ENCODE peak calls at places on chromosomes 7 and 10, in nine cellular contexts. N is ovary, Q is transverse colon, E is A549, A is psoas muscle, G is heart left ventricle, X is fibroblast of lung, Z is breast epithelium, T is brain microvascular endothelial cell. D is an unnamed sample.

GRCh38 chr7:23183279-23184012 is 1.6 kb downstream of the NUP42 start:
- DNase-seq in Q (no peak), G (no peak), E (no peak), N (no peak), X (no peak), Z (no peak), A (no peak), T (no peak), D (no peak)

GRCh38 chr10:62990126-62990525 is 143.0 kb upstream of the NRBF2 start:
- DNase-seq in E (no peak), X (no peak), N (no peak), G (no peak), Z (no peak), Q (no peak), A (no peak), T (no peak), D (no peak)

GRCh38 chr7:26853788-26854393 is 10.5 kb downstream of the SKAP2 start:
- DNase-seq in X (peak), N (no peak), T (no peak), G (no peak), A (no peak), E (peak), Q (no peak), Z (no peak), D (no peak)

GRCh38 chr7:136956232-136956631 is 87.8 kb downstream of the CHRM2 start:
- DNase-seq in Q (no peak), N (no peak), A (no peak), G (no peak), E (no peak), Z (no peak), X (peak), T (peak), D (no peak)

GRCh38 chr7:54541941-54542618 is at the start of gene VSTM2A:
- DNase-seq in A (no peak), Z (no peak), E (no peak), T (no peak), Q (no peak), X (no peak), G (no peak), N (no peak), D (peak)

GRCh38 chr7:73991522-73992103 is 36.4 kb upstream of the ELN start:
- DNase-seq in Q (no peak), Z (no peak), A (no peak), T (no peak), N (no peak), E (no peak), X (no peak), G (no peak), D (no peak)

GRCh38 chr10:112307631-112308502 is 24.7 kb downstream of the TECTB start:
- DNase-seq in E (peak), A (no peak), N (no peak), T (peak), G (no peak), Q (peak), X (peak), Z (no peak), D (peak)

GRCh38 chr7:44979481-44980392 is 922 bp upstream of the MYO1G start:
- DNase-seq in T (no peak), E (peak), X (peak), A (no peak), G (no peak), Z (no peak), N (no peak), Q (no peak), D (peak)

GRCh38 chr7:154345093-154345492 is 292.9 kb downstream of the DPP6 start:
- DNase-seq in T (no peak), Q (no peak), E (no peak), G (no peak), N (no peak), A (no peak), X (no peak), Z (no peak), D (no peak)

GRCh38 chr7:118280319-118281012 is 56.0 kb downstream of the ANKRD7 start:
- DNase-seq in A (no peak), Q (no peak), Z (no peak), X (no peak), G (no peak), N (no peak), E (no peak), T (no peak), D (no peak)

GRCh38 chr7:142463401-142463850 is 205.6 kb upstream of the PRSS58 start:
- DNase-seq in A (no peak), Z (no peak), X (no peak), E (no peak), T (no peak), N (no peak), Q (no peak), G (no peak), D (no peak)

GRCh38 chr7:95324396-95324795 is at the start of gene PON1:
- DNase-seq in E (no peak), X (no peak), A (no peak), T (no peak), Q (no peak), Z (no peak), N (no peak), G (peak), D (no peak)

GRCh38 chr10:30413996-30414576 is 19.9 kb upstream of the MAP3K8 start:
- DNase-seq in T (peak), A (no peak), Z (no peak), E (peak), Q (no peak), N (no peak), X (peak), G (no peak), D (peak)

GRCh38 chr10:47303866-47304265 is 3.9 kb downstream of the GDF10 start:
- DNase-seq in N (no peak), Q (no peak), Z (no peak), T (no peak), A (no peak), G (no peak), X (no peak), E (no peak), D (no peak)

GRCh38 chr7:130872341-130872740 is 138.3 kb upstream of the KLF14 start:
- DNase-seq in T (no peak), A (no peak), Q (no peak), G (no peak), E (no peak), Z (no peak), X (no peak), N (no peak), D (no peak)

GRCh38 chr7:81803267-81803666 is 33.4 kb upstream of the HGF start:
- DNase-seq in Z (no peak), A (no peak), X (no peak), T (no peak), N (no peak), G (no peak), E (no peak), Q (no peak), D (no peak)

GRCh38 chr10:62388328-62388727 is 14.2 kb downstream of the ZNF365 start:
- DNase-seq in G (no peak), T (no peak), N (no peak), X (no peak), A (no peak), Z (no peak), Q (no peak), E (no peak), D (no peak)

GRCh38 chr7:82441916-82442478 is 1.6 kb downstream of the CACNA2D1 start:
- DNase-seq in Q (no peak), G (no peak), Z (no peak), X (peak), E (peak), A (no peak), N (no peak), T (no peak), D (peak)

GRCh38 chr10:119620771-119621384 is 24.1 kb upstream of the TIAL1 start:
- DNase-seq in Q (no peak), N (no peak), G (no peak), T (no peak), X (no peak), E (no peak), A (no peak), Z (no peak), D (no peak)

GRCh38 chr7:17598846-17599245 is 300.4 kb downstream of the AHR start:
- DNase-seq in E (no peak), G (no peak), X (no peak), A (no peak), Z (no peak), T (no peak), Q (no peak), N (no peak), D (peak)

GRCh38 chr10:69961168-69961863 is 91.3 kb upstream of the MACROH2A2 start:
- DNase-seq in Q (no peak), E (no peak), G (no peak), N (no peak), A (no peak), Z (no peak), X (peak), T (peak), D (no peak)

GRCh38 chr7:94701555-94701973 is 45.6 kb upstream of the SGCE start:
- DNase-seq in G (no peak), A (no peak), X (peak), E (peak), Q (no peak), T (peak), Z (no peak), N (no peak), D (peak)

GRCh38 chr7:106053109-106053508 is 59.0 kb downstream of the SYPL1 start:
- DNase-seq in T (no peak), Z (no peak), Q (no peak), N (no peak), A (no peak), X (no peak), G (no peak), E (no peak), D (no peak)
- TF ChIP-seq CTCF in T (peak), Z (no peak), Q (no peak), N (no peak), A (no peak), X (no peak), G (no peak), E (no peak), D (no peak)

GRCh38 chr7:112989531-112989930 is 97.1 kb downstream of the GPR85 start:
- DNase-seq in A (no peak), G (no peak), N (no peak), X (peak), Q (no peak), T (no peak), E (no peak), Z (no peak), D (no peak)

GRCh38 chr7:112987171-112987570 is 99.5 kb downstream of the GPR85 start:
- DNase-seq in E (no peak), Q (no peak), X (no peak), Z (no peak), G (no peak), A (no peak), N (no peak), T (no peak), D (no peak)

GRCh38 chr7:112986256-112987031 is 100.2 kb downstream of the GPR85 start:
- DNase-seq in G (no peak), Z (no peak), T (peak), A (no peak), X (peak), N (no peak), Q (no peak), E (no peak), D (no peak)

GRCh38 chr7:112994666-112995065 is 92.0 kb downstream of the GPR85 start:
- DNase-seq in E (no peak), T (peak), A (no peak), N (no peak), Q (no peak), X (no peak), G (no peak), Z (no peak), D (no peak)

GRCh38 chr7:112990619-112991018 is 96.0 kb downstream of the GPR85 start:
- DNase-seq in X (peak), Z (no peak), T (peak), E (no peak), Q (no peak), A (no peak), N (no peak), G (no peak), D (no peak)
- H3K27ac ChIP-seq in X (no peak), Z (no peak), T (peak), E (no peak), Q (no peak), A (no peak), N (no peak), G (peak), D (no peak)

DNA sequence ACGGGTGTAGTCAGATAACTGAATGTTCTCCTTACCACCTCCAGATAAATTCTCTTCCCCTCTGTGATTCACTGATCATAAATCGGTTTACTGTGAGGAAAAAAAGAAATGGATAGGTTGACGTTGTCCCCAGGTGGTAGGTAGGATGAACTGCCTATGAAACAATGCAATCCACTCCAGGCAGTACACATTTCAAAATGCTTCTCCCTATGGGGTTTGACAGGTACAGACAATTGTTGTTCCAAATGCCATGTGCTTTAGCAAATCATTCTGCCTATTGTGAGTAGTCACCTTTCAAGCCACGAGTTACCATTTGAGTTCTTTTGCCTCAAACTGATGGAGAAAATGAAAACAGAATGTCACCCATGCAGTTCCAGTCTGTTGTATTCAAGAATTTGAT is 21.8 kb downstream of the VIM start:
- DNase-seq in Z (no peak), T (no peak), X (peak), Q (no peak), E (peak), A (no peak), G (no peak), N (no peak), D (peak)
- TF ChIP-seq CTCF in Z (no peak), T (peak), X (no peak), Q (peak), E (peak), A (peak), G (no peak), N (peak), D (peak)

GRCh38 chr7:77427996-77428603 is 12.0 kb upstream of the GSAP start:
- DNase-seq in X (peak), A (no peak), G (no peak), Z (no peak), N (no peak), T (peak), Q (peak), E (no peak), D (no peak)
- H3K27ac ChIP-seq in X (peak), A (no peak), G (peak), Z (no peak), N (no peak), T (peak), Q (no peak), E (peak), D (no peak)

DNA sequence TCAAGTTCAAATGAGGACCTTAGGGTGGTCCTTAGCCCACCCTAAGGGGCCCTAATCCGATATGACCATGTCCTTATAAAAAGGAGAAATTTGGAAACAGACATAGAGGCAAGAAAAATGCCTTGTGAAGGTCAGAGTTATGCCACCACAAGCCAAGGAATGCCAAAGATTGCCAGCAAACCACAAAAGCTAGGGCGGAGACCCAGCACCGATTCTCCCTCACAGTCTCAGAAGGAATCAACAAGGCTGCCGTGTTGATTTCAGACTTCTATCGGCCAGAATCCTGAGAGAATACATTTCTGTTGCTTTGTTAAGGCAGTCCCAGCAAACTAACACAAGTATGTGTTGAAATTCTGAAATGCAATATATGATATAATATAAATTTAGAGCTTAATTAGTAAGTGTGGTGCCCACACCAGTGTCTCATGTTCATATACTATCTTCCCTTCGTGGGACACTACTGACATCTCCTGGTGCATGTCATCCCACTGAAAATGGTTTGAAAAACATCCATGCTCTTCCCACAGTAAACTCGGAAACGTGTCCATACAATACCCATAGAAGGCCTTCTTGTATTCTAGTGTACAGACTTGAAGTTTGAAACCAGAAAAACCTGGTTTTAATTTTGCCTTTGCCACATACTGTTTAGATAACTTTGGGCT is 349.0 kb downstream of the TNS3 start:
- DNase-seq in A (no peak), Q (no peak), G (no peak), T (no peak), E (no peak), N (no peak), X (no peak), Z (no peak), D (no peak)
- TF ChIP-seq CTCF in A (peak), Q (no peak), G (no peak), T (peak), E (peak), N (no peak), X (no peak), Z (no peak), D (no peak)

GRCh38 chr7:100837099-100837836 is 9.9 kb upstream of the EPHB4 start:
- DNase-seq in T (peak), A (peak), N (peak), G (peak), Q (peak), E (peak), Z (peak), X (peak), D (peak)

GRCh38 chr7:100836812-100837098 is 9.4 kb upstream of the EPHB4 start:
- DNase-seq in Z (no peak), X (no peak), A (no peak), N (no peak), E (no peak), T (no peak), Q (no peak), G (no peak), D (no peak)

GRCh38 chr7:100839361-100839760 is 12.0 kb upstream of the EPHB4 start:
- DNase-seq in A (peak), E (no peak), N (no peak), T (no peak), Q (no peak), Z (no peak), G (peak), X (no peak), D (no peak)

GRCh38 chr7:100832281-100832633 is 4.9 kb upstream of the EPHB4 start:
- DNase-seq in E (no peak), Q (no peak), T (no peak), G (no peak), N (no peak), Z (no peak), A (no peak), X (no peak), D (no peak)

GRCh38 chr7:100835903-100836811 is 8.8 kb upstream of the EPHB4 start:
- DNase-seq in X (no peak), G (peak), N (peak), T (no peak), Z (peak), E (no peak), Q (peak), A (peak), D (peak)
- H3K27ac ChIP-seq in X (no peak), G (peak), N (peak), T (no peak), Z (peak), E (peak), Q (peak), A (peak), D (peak)

GRCh38 chr10:24515481-24515880 is 208.2 kb downstream of the ARHGAP21 start:
- DNase-seq in X (no peak), A (no peak), N (no peak), T (no peak), G (no peak), E (no peak), Z (no peak), Q (no peak), D (no peak)

GRCh38 chr10:24518981-24519597 is 204.6 kb downstream of the ARHGAP21 start:
- DNase-seq in X (peak), Z (peak), Q (peak), A (peak), N (peak), T (peak), E (peak), G (no peak), D (peak)

GRCh38 chr10:24518411-24518810 is 205.3 kb downstream of the ARHGAP21 start:
- DNase-seq in E (no peak), N (no peak), Q (no peak), X (peak), G (no peak), Z (no peak), A (no peak), T (no peak), D (no peak)

DNA sequence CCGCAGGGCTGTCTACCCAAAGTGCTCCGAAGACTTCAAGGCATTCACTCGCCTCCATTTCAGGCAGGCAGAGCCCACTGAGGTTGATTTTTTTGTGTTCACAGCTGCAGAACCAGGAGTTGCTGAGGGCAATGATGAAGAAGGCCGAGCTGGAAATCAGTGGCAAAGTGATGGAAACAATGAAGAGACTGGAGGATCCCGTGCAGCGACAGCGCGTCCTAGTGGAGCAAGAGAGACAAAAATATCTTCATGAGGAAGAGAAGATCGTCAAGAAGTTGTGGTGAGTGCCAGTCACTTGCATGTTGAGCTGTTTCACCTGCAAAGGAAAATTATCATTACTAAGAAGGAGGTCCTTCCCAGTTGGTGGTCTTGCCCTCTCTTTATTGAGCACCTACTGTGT is 210.5 kb downstream of the ARHGAP21 start:
- DNase-seq in X (peak), N (no peak), E (peak), T (peak), Z (no peak), A (no peak), Q (no peak), G (no peak), D (no peak)
- TF ChIP-seq CTCF in X (peak), N (no peak), E (peak), T (peak), Z (no peak), A (peak), Q (no peak), G (no peak), D (no peak)

D was measured in RWPE1.